ENCODE peak calls at places on chromosome 19, in eight cellular contexts. O, I, F, Y, G, W, E and C are unnamed samples.

GRCh38 chr19:10800488-10800887 is 35.5 kb downstream of the TMED1 start:
- DNase-seq in I (no peak), W (no peak), F (no peak), E (no peak), G (peak; percentile 32), Y (no peak), O (peak; percentile 58), C (no peak)

GRCh38 chr19:34217952-34218817 is 36.2 kb upstream of the GARRE1 start:
- DNase-seq in W (no peak), G (peak; percentile 29), I (no peak), F (peak; percentile 89), O (peak; percentile 87), Y (peak; percentile 81), E (peak; percentile 55), C (peak; percentile 98)

GRCh38 chr19:2239771-2240770 is 3.4 kb downstream of the SF3A2 start:
- DNase-seq in I (no peak), O (peak; percentile 57), G (no peak), W (no peak), E (peak; percentile 33), Y (no peak), F (no peak), C (no peak)

GRCh38 chr19:40054632-40055031 is 1.4 kb downstream of the ZNF780B start:
- DNase-seq in W (no peak), G (no peak), I (no peak), E (no peak), Y (no peak), F (no peak), O (no peak), C (no peak)

GRCh38 chr19:35226748-35227147 is 1.8 kb downstream of the FAM187B start:
- DNase-seq in I (no peak), O (no peak), G (no peak), E (no peak), W (no peak), F (no peak), Y (no peak), C (no peak)

GRCh38 chr19:19884583-19884982 is 16.2 kb upstream of the ZNF93 start:
- DNase-seq in G (no peak), Y (no peak), O (no peak), F (no peak), I (no peak), W (no peak), E (no peak), C (no peak)

GRCh38 chr19:1675633-1676350 is 23.4 kb upstream of the TCF3 start:
- DNase-seq in Y (no peak), F (no peak), W (peak; percentile 67), O (no peak), I (no peak), E (no peak), G (no peak), C (no peak)

GRCh38 chr19:919157-920050 is 2.3 kb downstream of the KISS1R start:
- DNase-seq in F (peak; percentile 52), G (no peak), O (no peak), W (no peak), I (no peak), E (no peak), Y (peak; percentile 62), C (no peak)

GRCh38 chr19:2038284-2039081 is 12.6 kb downstream of the MKNK2 start:
- DNase-seq in I (peak; percentile 62), W (no peak), O (no peak), E (no peak), Y (no peak), G (no peak), F (no peak), C (no peak)

GRCh38 chr19:41617941-41618730 is 8.7 kb downstream of the CEACAM4 start:
- DNase-seq in Y (no peak), W (no peak), O (no peak), E (no peak), F (no peak), G (no peak), I (no peak), C (no peak)

GRCh38 chr19:750640-751423 is at the start of gene MISP:
- DNase-seq in G (no peak), O (no peak), I (no peak), W (no peak), F (peak; percentile 61), Y (peak; percentile 77), E (no peak), C (no peak)

GRCh38 chr19:5832049-5832448 is 7.5 kb downstream of the FUT6 start:
- DNase-seq in E (no peak), G (no peak), I (no peak), W (no peak), Y (no peak), O (no peak), F (no peak), C (no peak)

GRCh38 chr19:5827891-5828660 is 11.4 kb downstream of the FUT6 start:
- DNase-seq in W (peak; percentile 97), I (peak; percentile 88), O (peak; percentile 91), E (peak; percentile 90), Y (peak; percentile 89), F (peak; percentile 55), G (peak; percentile 69), C (peak; percentile 17)

GRCh38 chr19:5831152-5831551 is 8.3 kb downstream of the FUT6 start:
- DNase-seq in Y (no peak), E (no peak), W (no peak), G (no peak), F (no peak), I (no peak), O (no peak), C (no peak)

GRCh38 chr19:5828661-5829566 is 10.6 kb downstream of the FUT6 start:
- DNase-seq in I (no peak), G (peak; percentile 34), E (peak; percentile 64), W (peak; percentile 94), O (peak; percentile 13), F (no peak), Y (no peak), C (no peak)

DNA sequence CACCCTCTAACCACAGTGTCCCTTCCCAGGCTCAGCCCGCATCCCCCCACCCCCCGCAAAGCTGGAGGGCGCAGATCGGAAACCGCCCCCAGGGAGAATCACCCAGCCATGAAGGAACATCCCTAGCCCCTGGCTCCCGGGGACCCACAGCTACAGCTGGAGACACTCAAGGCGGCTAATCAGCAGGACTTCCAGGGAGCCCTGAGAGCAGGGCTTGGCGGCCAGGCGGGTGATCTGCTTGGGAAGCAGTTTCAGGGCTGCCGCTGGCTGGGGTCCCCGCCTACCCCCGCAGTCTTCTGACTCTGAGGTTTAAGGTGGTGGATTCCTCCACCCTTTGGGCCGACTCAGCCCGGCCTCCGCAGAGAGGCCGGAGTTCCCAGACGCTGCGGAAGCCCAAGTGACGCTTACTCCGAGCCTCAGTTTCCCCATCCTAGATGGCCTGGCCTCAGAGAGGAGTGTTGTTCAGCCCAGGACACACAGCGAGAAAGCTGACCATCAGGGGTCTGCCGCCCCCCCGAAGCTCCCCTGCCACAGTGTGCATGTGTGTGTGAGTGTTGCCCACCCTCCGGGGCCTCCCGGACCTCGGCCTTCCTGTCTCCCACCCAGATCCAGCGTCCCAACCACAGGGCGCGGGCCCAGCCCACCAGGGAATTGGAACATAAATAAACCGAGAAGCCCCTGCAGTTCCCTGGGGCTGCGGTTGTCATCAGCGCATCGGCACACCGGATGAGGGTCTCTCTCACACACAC is 9.8 kb downstream of the FUT6 start:
- DNase-seq in G (no peak), F (no peak), O (no peak), I (no peak), E (no peak), W (no peak), Y (no peak), C (no peak)
- H3K4me3 ChIP-seq in G (no peak overlapping the region), F (no peak overlapping the region), O (no peak overlapping the region), I (no peak overlapping the region), E (no peak overlapping the region), W (peak overlapping the region; percentile 83), Y (no peak overlapping the region), C (peak overlapping the region; percentile 76)

DNA sequence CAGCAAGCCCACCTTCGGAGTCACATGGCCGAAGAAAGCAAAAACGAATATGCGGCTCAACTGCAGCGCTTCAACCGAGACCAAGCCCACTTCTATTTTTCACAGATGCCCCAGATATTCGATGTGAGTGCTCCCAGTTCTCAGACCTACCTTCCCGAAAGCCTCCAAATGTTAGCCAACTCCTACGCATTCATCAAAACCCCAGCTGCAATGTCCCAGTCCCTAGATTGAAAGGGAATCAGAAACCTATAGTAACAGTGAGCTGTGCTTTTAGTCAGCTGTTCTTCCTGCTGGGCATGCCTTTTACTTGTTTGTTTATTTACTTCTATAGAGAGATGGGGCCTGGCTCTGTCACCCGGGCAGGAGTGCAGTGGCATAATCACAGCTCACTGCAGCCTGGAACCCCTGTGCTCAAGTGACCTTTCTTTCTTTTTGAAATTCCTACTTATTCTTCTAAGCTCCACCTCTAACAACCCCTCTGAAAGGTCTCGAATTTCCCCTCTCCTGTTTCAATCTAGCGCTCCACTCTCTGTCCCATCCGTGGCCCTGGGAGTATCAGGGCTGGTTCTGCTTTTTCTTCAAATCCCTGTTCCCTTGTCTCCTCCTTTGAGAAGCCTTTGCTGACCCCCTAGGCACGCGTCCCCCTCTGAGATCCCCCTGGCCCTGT is 4.4 kb downstream of the TRIP10 start:
- DNase-seq in Y (peak; percentile 41), W (no peak), G (no peak), I (no peak), E (no peak), O (peak; percentile 31), F (no peak), C (no peak)
- H3K4me3 ChIP-seq in Y (no peak overlapping the region), W (no peak overlapping the region), G (no peak overlapping the region), I (no peak overlapping the region), E (no peak overlapping the region), O (peak overlapping the region; percentile 10), F (no peak overlapping the region), C (no peak overlapping the region)

DNA sequence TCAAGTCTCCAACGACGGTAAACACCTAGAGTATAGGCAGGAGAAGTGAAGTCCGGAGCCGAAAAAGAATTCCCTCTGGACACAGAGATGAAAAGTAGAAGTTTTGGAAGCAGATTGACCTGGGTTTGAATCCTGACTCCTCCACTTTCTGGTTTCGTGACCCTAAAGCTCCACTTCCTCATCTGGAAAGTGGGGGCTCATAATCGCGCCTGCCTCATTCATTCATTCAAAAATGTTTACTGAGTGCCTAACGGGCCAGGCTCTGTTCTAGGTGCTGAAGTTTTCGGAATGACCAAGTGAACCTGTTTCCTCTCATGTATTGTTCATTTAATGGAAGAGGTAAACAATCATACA is 7.1 kb upstream of the EML2 start:
- DNase-seq in G (no peak), I (no peak), Y (no peak), F (no peak), W (no peak), E (no peak), O (no peak), C (no peak)
- H3K4me3 ChIP-seq in G (no peak overlapping the region), I (no peak overlapping the region), Y (no peak overlapping the region), F (no peak overlapping the region), W (peak overlapping the region; percentile 59), E (peak overlapping the region; percentile 16), O (peak overlapping the region; percentile 64), C (peak overlapping the region; percentile 63)

GRCh38 chr19:4389511-4390016 is 10.8 kb downstream of the SH3GL1 start:
- DNase-seq in F (no peak), E (no peak), O (no peak), I (no peak), Y (no peak), G (no peak), W (no peak), C (no peak)

GRCh38 chr19:4389064-4389375 is 11.3 kb downstream of the SH3GL1 start:
- DNase-seq in Y (no peak), O (no peak), F (no peak), W (no peak), I (no peak), G (no peak), E (no peak), C (no peak)

GRCh38 chr19:4391701-4392543 is 8.4 kb downstream of the SH3GL1 start:
- DNase-seq in E (no peak), W (no peak), O (peak; percentile 79), G (peak; percentile 76), I (peak; percentile 47), Y (peak; percentile 59), F (peak; percentile 48), C (no peak)

GRCh38 chr19:4390017-4390861 is 10.1 kb downstream of the SH3GL1 start:
- DNase-seq in E (no peak), G (no peak), O (peak; percentile 73), I (peak; percentile 38), Y (no peak), W (no peak), F (peak; percentile 17), C (no peak)

GRCh38 chr19:4390862-4391693 is 9.3 kb downstream of the SH3GL1 start:
- DNase-seq in I (no peak), O (no peak), W (no peak), Y (peak; percentile 69), E (no peak), G (no peak), F (peak; percentile 73), C (no peak)
- H3K4me3 ChIP-seq in I (no peak overlapping the region), O (no peak overlapping the region), W (no peak overlapping the region), Y (no peak overlapping the region), E (no peak overlapping the region), G (no peak overlapping the region), F (peak overlapping the region; percentile 20), C (peak overlapping the region; percentile 26)